ENCODE peak calls at places on chromosomes 16 and 17, in ten cellular contexts. G is tibial artery; I is left ventricle myocardium inferior; L is endothelial cell; C is NT2/D1; B is HuH-7; W is activated naive CD4-positive, alpha-beta T cell treated with anti-CD3 and anti-CD28 coated beads, Interleukin-2, amount 50 U/mL, for 16 hours; H is AG08395; S is AG10803; Q is stimulated activated CD8-positive, alpha-beta memory T cell treated with anti-CD3 and anti-CD28 coated beads, Interleukin-12 subunit alpha, Interleukin-12 subunit beta, amount 100 ng/mL, for 4 hours. J is an unnamed sample.

GRCh38 chr17:45086865-45087495 is 25.9 kb downstream of the NMT1 start:
- DNase-seq in G (no peak), I (no peak), L (no peak), C (no peak), B (no peak), W (no peak), H (no peak), S (no peak), Q (no peak), J (no peak)

GRCh38 chr17:44038604-44039007 is 23.8 kb upstream of the TMEM101 start:
- DNase-seq in G (no peak), I (no peak), L (no peak), C (no peak), B (no peak), W (no peak), H (no peak), S (no peak), Q (no peak), J (no peak)

GRCh38 chr16:17557480-17557879 is 86.7 kb upstream of the XYLT1 start:
- DNase-seq in G (no peak), I (no peak), L (no peak), C (no peak), B (no peak), W (no peak), H (no peak), S (no peak), Q (no peak), J (no peak)

GRCh38 chr16:69253796-69254426 is 57.2 kb upstream of the VPS4A start:
- DNase-seq in G (no peak), I (no peak), L (no peak), C (no peak), B (no peak), W (no peak), H (no peak), S (peak; percentile 61), Q (no peak), J (no peak)

GRCh38 chr16:78780808-78781207 is 681.4 kb downstream of the WWOX start:
- DNase-seq in G (no peak), I (no peak), L (no peak), C (no peak), B (no peak), W (no peak), H (no peak), S (no peak), Q (no peak), J (no peak)

GRCh38 chr16:11198817-11199216 is 57.2 kb downstream of the SOCS1 start:
- DNase-seq in G (no peak), I (no peak), L (no peak), C (no peak), B (peak; percentile 42), W (no peak), H (no peak), S (no peak), Q (no peak), J (no peak)

GRCh38 chr16:15141586-15141985 is 47.5 kb upstream of the RRN3 start:
- DNase-seq in G (peak; percentile 60), I (no peak), L (no peak), C (no peak), B (no peak), W (no peak), H (no peak), S (no peak), Q (no peak), J (no peak)

GRCh38 chr17:43984521-43984920 is 19.9 kb upstream of the NAGS start:
- DNase-seq in G (no peak), I (no peak), L (no peak), C (no peak), B (no peak), W (no peak), H (no peak), S (no peak), Q (no peak), J (no peak)

GRCh38 chr17:17736205-17737183 is 55.2 kb downstream of the RAI1 start:
- DNase-seq in G (no peak), I (no peak), L (no peak), C (no peak), B (no peak), W (no peak), H (no peak), S (peak; percentile 57), Q (no peak), J (no peak)

J was measured in iPS DF 19.7.